ENCODE peak calls at places on chromosomes 7 and 10, in eight cellular contexts. E is activated CD8-positive, alpha-beta T cell treated with anti-CD3 and anti-CD28 coated beads for 36 hours; S is foreskin fibroblast; R is astrocyte of the spinal cord; P is HCT116; C is choroid plexus epithelial cell; G is NB4; H is AG09319. B is an unnamed sample.

GRCh38 chr7:66937940-66938339 is 16.9 kb downstream of the TMEM248 start:
- DNase-seq in P (no peak), S (no peak), E (no peak), H (no peak), R (no peak), C (no peak), G (no peak), B (no peak)

GRCh38 chr7:66682350-66683093 is 53.8 kb downstream of the KCTD7 start:
- DNase-seq in H (no peak), S (peak), P (no peak), R (no peak), G (peak), C (peak), E (peak), B (no peak)

GRCh38 chr7:85866540-85866939 is 679.7 kb upstream of the SEMA3D start:
- DNase-seq in E (no peak), S (no peak), P (no peak), R (no peak), H (no peak), G (no peak), C (no peak), B (no peak)

GRCh38 chr10:77774940-77775391 is 137.4 kb upstream of the KCNMA1 start:
- DNase-seq in S (no peak), R (peak), H (no peak), E (no peak), C (peak), P (no peak), G (no peak), B (no peak)

GRCh38 chr7:19713676-19714075 is 4.8 kb upstream of the POLR1F start:
- DNase-seq in P (peak), S (peak), H (no peak), E (peak), G (peak), R (peak), C (peak), B (no peak)

GRCh38 chr10:84696610-84697009 is 368.2 kb downstream of the CCSER2 start:
- DNase-seq in C (no peak), P (no peak), R (no peak), H (no peak), S (no peak), E (no peak), G (no peak), B (no peak)

GRCh38 chr10:102200751-102201640 is 25.1 kb upstream of the ELOVL3 start:
- DNase-seq in C (no peak), P (no peak), G (peak), S (no peak), R (no peak), E (no peak), H (no peak), B (no peak)

GRCh38 chr7:1357601-1358271 is 101.5 kb downstream of the MICALL2 start:
- DNase-seq in H (no peak), P (no peak), E (peak), C (no peak), R (no peak), G (peak), S (no peak), B (no peak)

GRCh38 chr7:106731637-106732036 is 70.7 kb upstream of the CCDC71L start:
- DNase-seq in C (peak), S (peak), R (no peak), H (no peak), G (peak), E (peak), P (no peak), B (no peak)

GRCh38 chr7:44386139-44386913 is 60.9 kb upstream of the CAMK2B start:
- DNase-seq in R (peak), H (no peak), P (no peak), S (no peak), G (no peak), C (peak), E (no peak), B (no peak)

GRCh38 chr7:49324707-49325106 is 400.4 kb downstream of the CDC14C start:
- DNase-seq in S (no peak), R (no peak), H (no peak), E (no peak), G (peak), C (no peak), P (no peak), B (no peak)
- TF ChIP-seq CTCF in S (no peak), R (no peak), H (peak), E (no peak), G (no peak), C (no peak), P (no peak), B (peak)

DNA sequence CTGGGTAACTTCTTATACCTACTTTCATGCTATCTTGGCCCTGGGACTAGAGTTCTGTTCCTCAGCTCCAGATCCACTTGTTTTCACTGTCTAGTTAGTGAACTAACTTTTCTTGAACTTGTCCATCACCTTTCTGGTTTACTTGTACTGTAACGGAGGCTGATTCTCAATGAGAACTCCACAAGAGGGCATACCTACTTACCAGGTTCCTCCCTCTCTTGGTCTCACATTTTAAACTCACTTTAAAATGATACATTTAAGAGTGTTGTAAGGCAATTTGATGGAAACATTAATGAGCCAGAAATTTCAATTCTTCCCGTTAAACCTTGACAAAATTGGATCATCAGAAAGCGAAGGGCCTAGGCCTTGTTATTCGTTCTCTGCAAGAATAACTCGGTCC is 111.6 kb downstream of the MAGI2 start:
- DNase-seq in S (no peak), P (no peak), C (peak), G (no peak), H (no peak), E (no peak), R (no peak), B (no peak)
- TF ChIP-seq CTCF in S (no peak), P (peak), C (peak), G (no peak), H (no peak), E (no peak), R (peak), B (no peak)

DNA sequence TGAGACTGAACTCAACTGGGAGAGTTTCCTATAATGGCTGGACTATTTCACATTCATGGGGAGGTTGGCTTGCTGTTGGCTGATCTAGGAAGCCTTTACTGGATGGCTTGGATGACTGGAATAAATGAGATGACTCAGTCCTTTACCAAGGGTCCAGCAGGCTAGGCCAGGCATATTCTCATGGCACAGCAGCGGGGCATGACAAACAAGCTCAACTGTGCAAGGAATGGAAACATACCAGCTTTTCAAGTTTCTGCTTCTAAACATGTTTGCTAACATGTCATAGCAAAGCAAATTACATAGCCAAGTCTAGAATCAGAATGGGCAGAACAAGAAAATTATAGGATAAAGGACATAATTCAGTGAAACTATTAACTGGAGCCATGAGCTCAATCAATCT is 46.8 kb upstream of the CRTAC1 start:
- DNase-seq in G (no peak), E (no peak), C (no peak), H (no peak), R (no peak), S (no peak), P (no peak), B (no peak)
- TF ChIP-seq CTCF in G (no peak), E (no peak), C (no peak), H (no peak), R (no peak), S (no peak), P (no peak), B (no peak)

GRCh38 chr10:37489658-37490003 is 364.2 kb downstream of the ANKRD30A start:
- DNase-seq in R (no peak), E (no peak), H (no peak), S (no peak), P (no peak), C (no peak), G (no peak), B (no peak)

GRCh38 chr10:37490266-37490665 is 364.9 kb downstream of the ANKRD30A start:
- DNase-seq in E (no peak), G (peak), R (no peak), H (no peak), P (no peak), S (no peak), C (no peak), B (no peak)

GRCh38 chr10:37496061-37496460 is 361.3 kb downstream of the ZNF248 start:
- DNase-seq in R (no peak), H (no peak), E (no peak), G (no peak), C (no peak), P (no peak), S (no peak), B (no peak)

GRCh38 chr10:37495415-37495814 is 362.0 kb downstream of the ZNF248 start:
- DNase-seq in G (peak), S (no peak), E (no peak), C (no peak), R (no peak), P (no peak), H (no peak), B (no peak)
- TF ChIP-seq CTCF in G (no peak), S (no peak), E (no peak), C (no peak), R (no peak), P (peak), H (no peak), B (no peak)

GRCh38 chr10:115427611-115428010 is 334.4 kb downstream of the ATRNL1 start:
- DNase-seq in H (no peak), G (no peak), S (no peak), C (no peak), P (no peak), R (no peak), E (no peak), B (no peak)

GRCh38 chr10:115436999-115437398 is 343.8 kb downstream of the ATRNL1 start:
- DNase-seq in R (no peak), P (no peak), H (no peak), E (no peak), C (no peak), G (no peak), S (no peak), B (no peak)

GRCh38 chr10:115432188-115432819 is 339.1 kb downstream of the ATRNL1 start:
- DNase-seq in E (no peak), C (peak), P (peak), G (peak), R (peak), S (peak), H (no peak), B (no peak)
- TF ChIP-seq CTCF in E (no peak), C (peak), P (peak), G (peak), R (peak), S (peak), H (no peak), B (peak)

GRCh38 chr10:113336549-113337130 is 216.2 kb upstream of the HABP2 start:
- DNase-seq in G (no peak), H (no peak), C (no peak), E (no peak), R (no peak), S (no peak), P (no peak), B (no peak)

GRCh38 chr10:113337142-113337541 is 215.7 kb upstream of the HABP2 start:
- DNase-seq in G (no peak), R (no peak), C (no peak), S (peak), H (no peak), E (no peak), P (no peak), B (no peak)

GRCh38 chr10:113335603-113336002 is 217.2 kb upstream of the HABP2 start:
- DNase-seq in R (peak), E (no peak), P (no peak), C (peak), H (no peak), S (peak), G (no peak), B (no peak)

GRCh38 chr10:113331971-113332370 is 220.9 kb upstream of the HABP2 start:
- DNase-seq in P (no peak), G (no peak), E (no peak), R (no peak), H (no peak), C (no peak), S (no peak), B (no peak)

DNA sequence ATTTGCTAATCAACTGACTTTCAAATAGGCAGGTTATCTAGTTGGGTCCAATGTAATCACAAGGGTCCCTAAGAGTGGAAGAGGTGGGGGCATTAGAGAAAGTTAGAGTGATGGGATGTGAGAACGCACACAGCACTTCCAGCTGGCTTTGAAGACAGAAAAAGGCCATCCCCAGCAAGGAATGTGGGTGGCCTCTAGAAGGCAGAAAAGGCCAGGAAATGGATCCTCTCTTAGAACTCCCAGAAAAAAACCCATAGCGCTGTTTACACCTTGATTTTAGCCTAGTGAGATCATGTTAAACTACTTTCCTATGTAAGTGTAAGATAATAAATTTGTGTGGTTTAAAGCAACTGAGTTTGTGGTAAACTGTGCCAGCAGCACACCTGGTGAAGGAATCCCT is 219.5 kb upstream of the HABP2 start:
- DNase-seq in R (no peak), G (no peak), P (no peak), S (no peak), C (peak), E (no peak), H (no peak), B (no peak)
- TF ChIP-seq CTCF in R (no peak), G (no peak), P (no peak), S (no peak), C (no peak), E (no peak), H (no peak), B (no peak)

DNA sequence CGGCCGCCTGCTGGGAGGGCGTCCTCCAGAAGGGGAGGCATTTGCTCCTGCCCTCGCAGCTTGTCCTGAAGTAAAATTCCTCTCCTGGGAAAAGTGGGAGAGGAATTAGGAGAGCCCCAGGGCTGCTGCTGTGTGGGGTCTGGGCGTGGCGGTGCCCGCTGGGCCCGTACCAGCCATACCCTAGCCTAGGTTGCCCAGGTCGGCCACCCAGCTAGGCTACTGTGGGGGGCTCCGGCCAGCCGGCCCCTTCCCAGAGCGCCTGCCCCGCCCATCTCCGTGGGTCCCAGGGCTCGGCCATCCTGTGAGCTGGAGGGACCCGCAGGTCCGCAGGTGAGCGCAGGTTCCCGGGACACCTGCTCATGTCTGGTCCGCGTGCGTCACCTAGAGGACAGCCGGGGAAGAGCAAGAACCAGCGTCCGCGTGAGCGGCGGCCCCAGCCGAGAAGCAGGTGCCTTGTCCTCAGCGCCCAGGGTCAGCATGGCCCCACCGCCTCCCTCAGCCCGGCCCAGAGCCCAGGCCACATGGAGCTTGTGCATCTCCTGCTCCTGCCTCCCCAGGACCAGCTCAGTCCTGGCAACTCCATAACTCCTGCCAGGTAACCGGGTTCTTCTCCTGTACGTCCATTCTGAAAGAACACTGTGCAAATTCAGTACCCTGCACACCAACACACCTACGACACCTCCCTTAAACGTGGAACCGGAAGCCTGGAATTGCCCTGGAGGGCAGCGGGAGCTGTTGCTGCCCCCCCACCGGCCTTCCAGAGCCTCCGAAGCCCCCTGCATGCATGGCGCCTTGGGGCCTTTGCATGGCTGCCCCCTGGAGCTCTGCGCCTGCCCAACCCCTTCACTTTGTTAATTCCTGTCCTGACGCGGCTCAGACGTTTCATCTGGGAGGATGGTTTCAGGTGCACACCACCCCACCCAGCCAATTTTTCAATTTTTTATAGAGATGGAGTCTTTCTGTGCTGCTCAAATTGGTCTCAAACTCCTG is 22.8 kb upstream of the FOXL3 start:
- DNase-seq in P (no peak), R (no peak), E (peak), G (no peak), C (no peak), H (no peak), S (no peak), B (no peak)
- TF ChIP-seq CTCF in P (peak), R (peak), E (no peak), G (no peak), C (peak), H (peak), S (no peak), B (no peak)

DNA sequence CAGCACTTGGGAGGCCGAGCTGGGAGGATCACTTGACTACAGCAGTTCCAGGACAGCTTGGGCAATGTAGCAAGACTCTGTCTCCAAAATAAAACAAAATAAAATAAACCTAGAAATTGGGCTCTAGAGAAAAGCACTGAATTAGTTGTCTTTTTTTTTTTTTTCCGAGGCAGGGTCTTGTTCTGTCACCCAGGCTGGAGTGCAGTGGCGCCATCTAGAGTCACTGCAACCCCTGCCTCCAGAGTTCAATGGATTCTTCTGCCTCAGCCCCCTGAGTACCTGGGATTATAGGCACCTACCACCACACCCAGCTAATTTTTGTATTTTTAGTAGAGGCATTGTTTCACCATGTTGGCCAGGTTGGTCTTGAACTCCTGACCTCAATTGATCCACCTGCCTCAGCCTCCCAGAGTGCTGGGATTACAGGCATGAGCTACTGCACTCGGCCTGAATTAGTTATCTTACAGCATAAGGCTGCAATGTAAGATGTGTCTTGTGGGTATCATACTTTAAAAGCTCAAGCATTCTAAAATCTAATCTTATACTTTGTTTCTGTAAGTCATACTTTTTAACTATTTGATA is 12.8 kb downstream of the MEIG1 start:
- DNase-seq in C (peak), G (peak), H (no peak), P (no peak), S (no peak), R (peak), E (peak), B (no peak)
- TF ChIP-seq CTCF in C (peak), G (peak), H (peak), P (peak), S (peak), R (peak), E (peak), B (peak)

DNA sequence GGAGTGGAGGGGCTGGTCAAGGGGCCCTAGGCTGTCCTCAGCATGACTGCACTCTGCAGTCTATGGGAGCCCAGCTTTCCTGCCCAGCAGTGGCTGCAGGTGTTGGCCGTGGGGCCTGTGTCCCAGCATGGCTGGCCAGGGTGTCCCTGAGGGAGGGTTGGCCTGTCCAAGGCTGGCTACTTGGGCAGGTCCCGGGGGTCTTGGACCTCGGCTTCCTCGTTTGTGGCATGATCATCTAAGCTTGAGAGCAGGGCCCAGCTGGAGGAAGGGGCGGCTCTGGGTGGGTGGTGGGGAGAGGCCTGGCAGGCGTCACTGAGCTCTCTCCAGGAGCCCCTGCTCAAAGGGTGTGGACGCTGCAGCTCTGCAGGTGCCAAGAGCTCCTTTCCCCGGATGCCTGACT is 43.7 kb upstream of the CFAP46 start:
- DNase-seq in E (no peak), P (no peak), S (no peak), H (no peak), G (no peak), C (no peak), R (no peak), B (no peak)
- TF ChIP-seq CTCF in E (no peak), P (no peak), S (no peak), H (no peak), G (no peak), C (no peak), R (no peak), B (no peak)

DNA sequence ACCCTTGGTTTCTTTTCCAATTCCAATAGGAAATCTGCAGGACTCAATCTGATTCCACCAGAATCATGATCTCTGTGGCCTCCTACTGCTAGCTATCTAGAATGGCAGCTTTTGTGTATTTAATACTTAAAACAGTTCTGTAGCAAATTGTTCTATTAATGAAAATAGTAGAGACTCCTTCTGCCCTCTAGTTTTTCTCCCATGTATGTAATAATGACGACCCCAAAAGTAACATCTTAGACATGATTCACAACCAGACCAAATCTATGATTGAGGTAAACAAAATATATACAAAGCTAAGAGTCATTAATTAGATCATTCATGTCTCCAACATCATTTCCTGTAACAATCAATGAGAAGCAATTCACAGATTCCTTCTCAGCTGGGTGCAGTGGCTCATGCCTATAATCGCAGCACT is 259.1 kb upstream of the MKLN1 start:
- DNase-seq in P (no peak), C (peak), E (no peak), H (no peak), S (no peak), R (peak), G (no peak), B (no peak)
- TF ChIP-seq CTCF in P (peak), C (peak), E (no peak), H (peak), S (peak), R (peak), G (no peak), B (peak)